ENCODE peak calls at places on chromosomes 4 and X, in eight cellular contexts. One of them, this sample, is unnamed.

GRCh38 chr4:8147231-8147970 is 11.2 kb downstream of the ABLIM2 start:
- DNase-seq in stimulated activated CD8-positive, alpha-beta memory T cell treated with anti-CD3 and anti-CD28 coated beads, Interleukin-4, amount 100 ng/mL, for 1 hour: no peak
- DNase-seq in ACHN: no peak
- DNase-seq in D341Med: no peak
- DNase-seq in GM04503: no peak
- DNase-seq in HuH-7: no peak
- DNase-seq in naive thymus-derived CD8-positive, alpha-beta T cell: no peak
- DNase-seq in NCI-H2081: no peak
- DNase-seq in this sample: no peak

GRCh38 chrX:148588649-148589310 is 88.4 kb downstream of the AFF2 start:
- DNase-seq in GM04503: no peak
- DNase-seq in naive thymus-derived CD8-positive, alpha-beta T cell: no peak
- DNase-seq in stimulated activated CD8-positive, alpha-beta memory T cell treated with anti-CD3 and anti-CD28 coated beads, Interleukin-4, amount 100 ng/mL, for 1 hour: no peak
- DNase-seq in NCI-H2081: no peak
- DNase-seq in D341Med: no peak
- DNase-seq in HuH-7: no peak
- DNase-seq in ACHN: no peak
- DNase-seq in this sample: no peak

GRCh38 chr4:649751-650310 is 24.2 kb downstream of the ATP5ME start:
- DNase-seq in GM04503: no peak
- DNase-seq in D341Med: no peak
- DNase-seq in naive thymus-derived CD8-positive, alpha-beta T cell: no peak
- DNase-seq in ACHN: no peak
- DNase-seq in HuH-7: no peak
- DNase-seq in stimulated activated CD8-positive, alpha-beta memory T cell treated with anti-CD3 and anti-CD28 coated beads, Interleukin-4, amount 100 ng/mL, for 1 hour: no peak
- DNase-seq in NCI-H2081: no peak
- DNase-seq in this sample: no peak

GRCh38 chr4:17153572-17153971 is 255.1 kb upstream of the LDB2 start:
- DNase-seq in NCI-H2081: no peak
- DNase-seq in GM04503: no peak
- DNase-seq in stimulated activated CD8-positive, alpha-beta memory T cell treated with anti-CD3 and anti-CD28 coated beads, Interleukin-4, amount 100 ng/mL, for 1 hour: no peak
- DNase-seq in naive thymus-derived CD8-positive, alpha-beta T cell: no peak
- DNase-seq in HuH-7: no peak
- DNase-seq in D341Med: no peak
- DNase-seq in ACHN: no peak
- DNase-seq in this sample: no peak

GRCh38 chr4:83109480-83110221 is 4.9 kb downstream of the PLAC8 start:
- DNase-seq in GM04503: no peak
- DNase-seq in stimulated activated CD8-positive, alpha-beta memory T cell treated with anti-CD3 and anti-CD28 coated beads, Interleukin-4, amount 100 ng/mL, for 1 hour: no peak
- DNase-seq in naive thymus-derived CD8-positive, alpha-beta T cell: peak; percentile 24
- DNase-seq in ACHN: peak; percentile 38
- DNase-seq in D341Med: peak; percentile 86
- DNase-seq in HuH-7: peak; percentile 28
- DNase-seq in NCI-H2081: peak; percentile 46
- DNase-seq in this sample: peak; percentile 56

GRCh38 chr4:125365731-125366130 is 51.0 kb downstream of the FAT4 start:
- DNase-seq in ACHN: no peak
- DNase-seq in NCI-H2081: no peak
- DNase-seq in HuH-7: no peak
- DNase-seq in stimulated activated CD8-positive, alpha-beta memory T cell treated with anti-CD3 and anti-CD28 coated beads, Interleukin-4, amount 100 ng/mL, for 1 hour: no peak
- DNase-seq in naive thymus-derived CD8-positive, alpha-beta T cell: no peak
- DNase-seq in D341Med: no peak
- DNase-seq in GM04503: no peak
- DNase-seq in this sample: no peak

GRCh38 chr4:56049428-56050212 is 100.9 kb downstream of the CEP135 start:
- DNase-seq in stimulated activated CD8-positive, alpha-beta memory T cell treated with anti-CD3 and anti-CD28 coated beads, Interleukin-4, amount 100 ng/mL, for 1 hour: no peak
- DNase-seq in naive thymus-derived CD8-positive, alpha-beta T cell: no peak
- DNase-seq in D341Med: peak; percentile 70
- DNase-seq in HuH-7: no peak
- DNase-seq in GM04503: no peak
- DNase-seq in ACHN: peak; percentile 9
- DNase-seq in NCI-H2081: peak; percentile 46
- DNase-seq in this sample: peak; percentile 32

GRCh38 chr4:144557404-144557803 is 88.6 kb upstream of the HHIP start:
- DNase-seq in GM04503: no peak
- DNase-seq in naive thymus-derived CD8-positive, alpha-beta T cell: no peak
- DNase-seq in ACHN: no peak
- DNase-seq in D341Med: no peak
- DNase-seq in HuH-7: no peak
- DNase-seq in stimulated activated CD8-positive, alpha-beta memory T cell treated with anti-CD3 and anti-CD28 coated beads, Interleukin-4, amount 100 ng/mL, for 1 hour: no peak
- DNase-seq in NCI-H2081: no peak
- DNase-seq in this sample: no peak

GRCh38 chr4:8355306-8355705 is 85.2 kb downstream of the ACOX3 start:
- DNase-seq in GM04503: no peak
- DNase-seq in stimulated activated CD8-positive, alpha-beta memory T cell treated with anti-CD3 and anti-CD28 coated beads, Interleukin-4, amount 100 ng/mL, for 1 hour: no peak
- DNase-seq in naive thymus-derived CD8-positive, alpha-beta T cell: no peak
- DNase-seq in NCI-H2081: no peak
- DNase-seq in HuH-7: no peak
- DNase-seq in D341Med: no peak
- DNase-seq in ACHN: no peak
- DNase-seq in this sample: no peak

This sample was measured in HEK293T.